ENCODE peak calls at places on chromosomes 5 and 9, in eight cellular contexts. Y, N, J, E, U, Q, I and F are unnamed samples.

GRCh38 chr5:43553381-43553780 is 3.5 kb downstream of the PAIP1 start:
- DNase-seq in Y (no peak), N (no peak), J (no peak), E (no peak), U (no peak), Q (no peak), I (peak; percentile 17), F (no peak)

GRCh38 chr9:135346438-135347050 is 133.0 kb upstream of the PPP1R26 start:
- DNase-seq in Y (no peak), N (no peak), J (no peak), E (peak; percentile 31), U (no peak), Q (no peak), I (no peak), F (no peak)

GRCh38 chr5:126624534-126624933 is 23.8 kb downstream of the PHAX start:
- DNase-seq in Y (peak; percentile 69), N (no peak), J (no peak), E (no peak), U (peak; percentile 44), Q (no peak), I (peak; percentile 94), F (no peak)

GRCh38 chr9:94625835-94626234 is 13.5 kb downstream of the FBP1 start:
- DNase-seq in Y (no peak), N (no peak), J (no peak), E (no peak), U (no peak), Q (no peak), I (no peak), F (peak; percentile 54)

GRCh38 chr5:127290019-127290945 is at the start of gene MEGF10:
- DNase-seq in Y (peak; percentile 48), N (peak; percentile 35), J (peak; percentile 32), E (peak; percentile 44), U (no peak), Q (no peak), I (peak; percentile 82), F (no peak)

GRCh38 chr9:129460323-129461261 is 160.3 kb downstream of the C9orf50 start:
- DNase-seq in Y (peak; percentile 99), N (peak; percentile 95), J (peak; percentile 97), E (peak; percentile 97), U (peak; percentile 95), Q (peak; percentile 78), I (peak; percentile 100), F (peak; percentile 85)

GRCh38 chr5:61311836-61312808 is 19.9 kb upstream of the ZSWIM6 start:
- DNase-seq in Y (no peak), N (no peak), J (no peak), E (no peak), U (no peak), Q (no peak), I (peak; percentile 81), F (no peak)

GRCh38 chr5:9927106-9927505 is 297.0 kb upstream of the TAS2R1 start:
- DNase-seq in Y (no peak), N (no peak), J (no peak), E (no peak), U (no peak), Q (no peak), I (peak; percentile 60), F (no peak)

GRCh38 chr5:39432687-39433086 is 7.9 kb upstream of the DAB2 start:
- DNase-seq in Y (no peak), N (no peak), J (no peak), E (no peak), U (no peak), Q (no peak), I (no peak), F (no peak)

GRCh38 chr5:43874772-43875171 is 271.8 kb downstream of the NNT start:
- DNase-seq in Y (no peak), N (no peak), J (no peak), E (no peak), U (peak; percentile 9), Q (no peak), I (peak; percentile 90), F (no peak)

GRCh38 chr5:132228241-132229035 is 785 bp upstream of the P4HA2 start:
- DNase-seq in Y (peak; percentile 44), N (peak; percentile 47), J (peak; percentile 13), E (no peak), U (no peak), Q (no peak), I (no peak), F (no peak)

GRCh38 chr9:6552033-6552737 is 93.3 kb downstream of the GLDC start:
- DNase-seq in Y (no peak), N (no peak), J (no peak), E (no peak), U (peak; percentile 46), Q (no peak), I (peak; percentile 89), F (no peak)

GRCh38 chr5:107388111-107388861 is 282.5 kb downstream of the EFNA5 start:
- DNase-seq in Y (no peak), N (no peak), J (no peak), E (no peak), U (peak; percentile 39), Q (no peak), I (peak; percentile 91), F (no peak)

GRCh38 chr9:126150411-126151030 is 176.1 kb upstream of the MVB12B start:
- DNase-seq in Y (no peak), N (no peak), J (no peak), E (no peak), U (no peak), Q (no peak), I (no peak), F (no peak)

GRCh38 chr5:97191893-97192292 is 8.8 kb upstream of the RIOK2 start:
- DNase-seq in Y (no peak), N (no peak), J (no peak), E (no peak), U (no peak), Q (no peak), I (no peak), F (no peak)

GRCh38 chr5:75567710-75568109 is 43.5 kb upstream of the ANKDD1B start:
- DNase-seq in Y (peak; percentile 54), N (no peak), J (no peak), E (no peak), U (no peak), Q (no peak), I (peak; percentile 48), F (no peak)

GRCh38 chr9:20505574-20505973 is 116.7 kb downstream of the MLLT3 start:
- DNase-seq in Y (no peak), N (no peak), J (no peak), E (no peak), U (no peak), Q (no peak), I (no peak), F (no peak)

DNA sequence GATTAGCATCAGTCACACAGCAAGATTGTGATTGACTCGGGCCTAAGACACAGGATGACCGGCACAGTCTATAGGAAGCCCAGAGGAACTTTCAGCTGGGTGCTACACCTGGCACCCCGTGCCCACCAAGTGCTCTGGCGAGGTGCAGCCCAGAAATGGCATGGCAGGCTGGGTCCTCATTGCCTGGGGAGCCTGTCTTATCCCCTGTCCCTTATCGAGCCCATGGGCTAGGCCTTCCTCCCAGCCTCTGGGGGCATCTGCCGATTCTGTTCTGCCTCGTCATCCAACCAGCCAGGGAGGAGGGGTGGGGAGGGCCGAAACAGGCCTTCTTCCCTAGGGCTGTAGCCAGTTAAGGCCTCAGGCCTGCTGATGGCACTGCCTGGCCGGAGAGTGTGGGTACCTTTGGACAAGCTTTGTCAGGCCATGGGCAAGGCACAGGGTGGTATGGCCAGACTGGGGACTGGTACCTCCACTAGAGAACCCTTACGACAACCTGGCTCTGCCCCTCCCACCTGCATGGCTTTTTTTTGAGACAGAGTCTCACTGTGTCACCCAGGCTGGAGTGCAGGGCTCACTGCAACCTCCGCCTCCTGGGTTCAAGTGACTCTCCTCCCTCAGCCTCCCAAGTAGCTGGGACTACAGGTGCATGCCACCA is 1.6 kb downstream of the GRK6 start:
- DNase-seq in Y (no peak), N (no peak), J (no peak), E (peak; percentile 64), U (no peak), Q (no peak), I (no peak), F (no peak)
- H3K4me3 ChIP-seq in Y (no peak overlapping the region), N (no peak overlapping the region), J (no peak overlapping the region), E (no peak overlapping the region), U (peak overlapping the region; percentile 80), Q (peak overlapping the region; percentile 81), I (no peak overlapping the region), F (peak overlapping the region; percentile 79)

DNA sequence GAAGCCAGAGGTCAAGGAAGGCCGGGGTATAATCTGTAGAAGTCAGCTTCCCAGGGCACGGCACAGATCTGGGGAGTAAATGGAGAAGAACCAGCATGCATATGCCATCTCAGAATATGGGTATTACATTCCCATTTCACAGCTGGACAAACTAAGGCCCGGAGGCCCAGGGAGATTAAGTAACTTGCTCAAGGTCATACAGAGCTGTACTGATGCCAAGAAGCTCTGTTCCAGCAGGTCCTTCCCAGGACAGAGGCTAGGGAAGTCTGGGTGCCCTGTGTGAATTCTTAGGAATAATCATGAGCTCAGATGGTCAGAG is 19.2 kb downstream of the COL27A1 start:
- DNase-seq in Y (no peak), N (no peak), J (no peak), E (no peak), U (no peak), Q (no peak), I (no peak), F (no peak)
- H3K4me3 ChIP-seq in Y (no peak overlapping the region), N (no peak overlapping the region), J (no peak overlapping the region), E (no peak overlapping the region), U (no peak overlapping the region), Q (no peak overlapping the region), I (no peak overlapping the region), F (no peak overlapping the region)

GRCh38 chr9:89999534-90000370 is 394.9 kb downstream of the GADD45G start:
- DNase-seq in Y (peak; percentile 18), N (peak; percentile 76), J (peak; percentile 47), E (peak; percentile 88), U (no peak), Q (no peak), I (no peak), F (no peak)

GRCh38 chr9:89996717-89997116 is 391.9 kb downstream of the GADD45G start:
- DNase-seq in Y (no peak), N (no peak), J (no peak), E (no peak), U (no peak), Q (no peak), I (no peak), F (no peak)

GRCh38 chr9:90001756-90002155 is 396.9 kb downstream of the GADD45G start:
- DNase-seq in Y (no peak), N (no peak), J (no peak), E (no peak), U (no peak), Q (no peak), I (no peak), F (no peak)

GRCh38 chr9:90000925-90001324 is 396.1 kb downstream of the GADD45G start:
- DNase-seq in Y (no peak), N (no peak), J (no peak), E (no peak), U (no peak), Q (no peak), I (no peak), F (no peak)

DNA sequence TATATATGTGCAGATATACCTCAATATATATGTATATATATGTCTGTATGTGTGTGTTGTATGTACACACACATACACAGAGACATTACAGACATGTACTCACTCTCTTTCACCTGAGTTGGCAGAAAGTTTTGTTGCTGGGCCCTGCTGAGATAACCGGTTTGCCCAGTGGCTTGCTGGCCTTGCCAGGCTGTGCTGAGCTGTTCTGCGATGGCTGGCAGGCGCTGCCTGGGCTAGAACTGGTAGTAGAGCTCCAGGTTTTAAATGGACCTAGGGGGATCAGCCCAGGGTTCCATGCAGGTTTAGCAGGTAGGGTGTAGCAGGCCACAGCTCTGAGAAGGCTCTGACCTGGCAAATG is 394.3 kb downstream of the GADD45G start:
- DNase-seq in Y (no peak), N (no peak), J (no peak), E (peak; percentile 78), U (no peak), Q (no peak), I (no peak), F (no peak)
- H3K4me3 ChIP-seq in Y (no peak overlapping the region), N (no peak overlapping the region), J (no peak overlapping the region), E (no peak overlapping the region), U (no peak overlapping the region), Q (no peak overlapping the region), I (no peak overlapping the region), F (no peak overlapping the region)

GRCh38 chr9:687994-688393 is 153.5 kb upstream of the DMRT1 start:
- DNase-seq in Y (no peak), N (no peak), J (no peak), E (no peak), U (no peak), Q (no peak), I (no peak), F (no peak)
- H3K4me3 ChIP-seq in Y (no peak overlapping the region), N (no peak overlapping the region), J (no peak overlapping the region), E (no peak overlapping the region), U (no peak overlapping the region), Q (no peak overlapping the region), I (no peak overlapping the region), F (no peak overlapping the region)